ENCODE peak calls at places on chromosomes 16 and 17, in four cellular contexts. One of them, this sample, is unnamed. For H3K36me3 and H3K27me3, the result is how much of the 10 kb centered on the place peaks cover.

GRCh38 chr16:85328665-85329058 is 216.4 kb upstream of the CIBAR2 start:
- DNase-seq in heart left ventricle: peak
- DNase-seq in tibial artery: no peak
- DNase-seq in left ventricle myocardium inferior: no peak
- DNase-seq in this sample: no peak

GRCh38 chr17:72950236-72950931 is 142.1 kb downstream of the SLC39A11 start:
- DNase-seq in heart left ventricle: no peak
- DNase-seq in left ventricle myocardium inferior: no peak
- DNase-seq in tibial artery: no peak
- DNase-seq in this sample: no peak

GRCh38 chr17:39097159-39097519 is 54.3 kb downstream of the PLXDC1 start:
- DNase-seq in tibial artery: no peak
- DNase-seq in heart left ventricle: no peak
- DNase-seq in left ventricle myocardium inferior: no peak
- DNase-seq in this sample: no peak

GRCh38 chr16:31118223-31119155 is 1.0 kb downstream of the KAT8 start:
- DNase-seq in left ventricle myocardium inferior: no peak
- DNase-seq in tibial artery: no peak
- DNase-seq in heart left ventricle: no peak
- DNase-seq in this sample: no peak

GRCh38 chr17:63405741-63406261 is 40.3 kb downstream of the CYB561 start:
- DNase-seq in left ventricle myocardium inferior: no peak
- DNase-seq in heart left ventricle: no peak
- DNase-seq in tibial artery: no peak
- DNase-seq in this sample: no peak

GRCh38 chr16:84024854-84025253 is 17.7 kb downstream of the SLC38A8 start:
- DNase-seq in left ventricle myocardium inferior: no peak
- DNase-seq in tibial artery: peak
- DNase-seq in heart left ventricle: no peak
- DNase-seq in this sample: no peak

GRCh38 chr17:57881143-57881542 is 31.3 kb upstream of the MRPS23 start:
- DNase-seq in heart left ventricle: no peak
- DNase-seq in left ventricle myocardium inferior: no peak
- DNase-seq in tibial artery: no peak
- DNase-seq in this sample: no peak

GRCh38 chr17:44318077-44318892 is 6.3 kb downstream of the SLC25A39 start:
- DNase-seq in heart left ventricle: no peak
- DNase-seq in left ventricle myocardium inferior: no peak
- DNase-seq in tibial artery: no peak
- DNase-seq in this sample: no peak

GRCh38 chr16:16105646-16106045 is 117.6 kb downstream of the ABCC6 start:
- DNase-seq in heart left ventricle: no peak
- DNase-seq in tibial artery: no peak
- DNase-seq in left ventricle myocardium inferior: no peak
- DNase-seq in this sample: no peak

GRCh38 chr17:72432881-72433280 is 312.1 kb downstream of the SOX9 start:
- DNase-seq in left ventricle myocardium inferior: no peak
- DNase-seq in heart left ventricle: no peak
- DNase-seq in tibial artery: no peak
- DNase-seq in this sample: no peak

GRCh38 chr17:70609566-70609965 is 440.2 kb downstream of the KCNJ2 start:
- DNase-seq in heart left ventricle: no peak
- DNase-seq in tibial artery: no peak
- DNase-seq in left ventricle myocardium inferior: no peak
- DNase-seq in this sample: no peak

GRCh38 chr17:14427914-14428639 is 127.2 kb downstream of the HS3ST3B1 start:
- DNase-seq in tibial artery: no peak
- DNase-seq in left ventricle myocardium inferior: no peak
- DNase-seq in heart left ventricle: no peak
- DNase-seq in this sample: no peak

GRCh38 chr16:82995927-82996441 is 369.2 kb downstream of the CDH13 start:
- DNase-seq in tibial artery: peak
- DNase-seq in left ventricle myocardium inferior: no peak
- DNase-seq in heart left ventricle: no peak
- DNase-seq in this sample: no peak

GRCh38 chr17:57747221-57748017 is 2.3 kb upstream of the CCDC182 start:
- DNase-seq in tibial artery: no peak
- DNase-seq in left ventricle myocardium inferior: no peak
- DNase-seq in heart left ventricle: no peak
- DNase-seq in this sample: no peak

DNA sequence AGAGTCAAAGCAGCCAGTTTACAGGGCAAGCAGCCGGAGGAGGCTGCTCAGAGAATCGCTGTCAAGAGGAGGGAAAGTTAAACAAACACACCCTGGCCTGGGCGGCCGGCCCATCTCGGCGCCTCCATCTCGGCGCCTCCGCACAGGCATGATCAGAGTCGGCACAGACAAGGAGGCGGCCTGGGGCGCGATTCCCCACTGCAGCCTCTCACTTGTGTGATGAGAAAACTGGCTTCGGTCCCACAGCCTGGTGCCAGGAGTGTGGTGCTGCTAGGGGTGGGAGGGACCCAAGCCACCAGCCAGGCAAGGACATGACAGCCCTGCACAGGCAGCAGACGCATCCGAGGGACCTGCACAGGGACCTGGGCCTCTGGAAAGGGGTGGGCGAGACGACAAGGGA is 17.7 kb downstream of the SLC38A10 start:
- DNase-seq in left ventricle myocardium inferior: peak
- DNase-seq in tibial artery: no peak
- DNase-seq in heart left ventricle: peak
- DNase-seq in this sample: peak
- H3K36me3 ChIP-seq in left ventricle myocardium inferior: half or more
- H3K36me3 ChIP-seq in tibial artery: under half
- H3K36me3 ChIP-seq in heart left ventricle: half or more
- H3K36me3 ChIP-seq in this sample: under half

DNA sequence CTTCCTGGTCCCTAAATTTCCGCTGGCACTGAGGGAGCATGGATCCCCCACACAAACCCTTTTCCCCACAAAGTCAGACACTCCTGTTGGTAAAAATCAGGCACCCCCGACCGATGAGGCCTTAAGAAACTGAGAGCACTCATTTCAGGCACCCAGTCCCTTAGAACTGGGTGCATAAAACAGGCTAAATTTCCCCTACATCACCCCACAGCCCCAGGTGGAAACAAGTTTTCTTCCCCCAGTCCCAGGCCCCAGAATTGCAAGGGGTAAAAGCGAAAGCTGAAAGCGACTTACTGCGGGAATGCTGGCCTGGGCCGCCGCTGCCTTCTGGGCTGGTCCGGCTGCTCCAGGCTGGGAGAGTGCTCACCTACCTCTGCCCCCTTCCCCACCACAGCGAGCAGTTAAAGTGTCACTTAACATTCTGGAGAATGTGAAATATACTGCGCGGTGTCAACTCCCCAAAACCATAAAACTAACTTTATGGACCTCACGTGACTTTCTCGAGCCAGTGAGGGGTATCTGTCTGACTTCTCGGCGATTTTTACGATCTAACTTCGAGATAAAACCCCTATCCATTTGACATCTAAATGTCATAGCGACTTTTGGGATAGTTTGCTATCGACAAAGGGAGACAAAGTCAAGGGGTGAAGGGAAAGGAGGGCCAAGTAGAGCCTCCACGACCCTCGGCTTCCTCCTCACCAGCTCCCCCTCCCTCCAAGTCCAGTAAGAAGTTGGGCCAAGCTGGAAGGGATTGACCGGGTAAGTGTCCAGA is at the start of gene HOXB3:
- DNase-seq in tibial artery: no peak
- DNase-seq in left ventricle myocardium inferior: no peak
- DNase-seq in heart left ventricle: no peak
- DNase-seq in this sample: no peak
- H3K27me3 ChIP-seq in tibial artery: under half
- H3K27me3 ChIP-seq in left ventricle myocardium inferior: half or more
- H3K27me3 ChIP-seq in heart left ventricle: half or more
- H3K27me3 ChIP-seq in this sample: under half

GRCh38 chr16:79768594-79768993 is 168.1 kb upstream of the MAF start:
- DNase-seq in heart left ventricle: no peak
- DNase-seq in tibial artery: no peak
- DNase-seq in left ventricle myocardium inferior: no peak
- DNase-seq in this sample: no peak
- H3K4me3 ChIP-seq in heart left ventricle: peak
- H3K4me3 ChIP-seq in tibial artery: peak
- H3K4me3 ChIP-seq in left ventricle myocardium inferior: peak
- H3K4me3 ChIP-seq in this sample: peak

DNA sequence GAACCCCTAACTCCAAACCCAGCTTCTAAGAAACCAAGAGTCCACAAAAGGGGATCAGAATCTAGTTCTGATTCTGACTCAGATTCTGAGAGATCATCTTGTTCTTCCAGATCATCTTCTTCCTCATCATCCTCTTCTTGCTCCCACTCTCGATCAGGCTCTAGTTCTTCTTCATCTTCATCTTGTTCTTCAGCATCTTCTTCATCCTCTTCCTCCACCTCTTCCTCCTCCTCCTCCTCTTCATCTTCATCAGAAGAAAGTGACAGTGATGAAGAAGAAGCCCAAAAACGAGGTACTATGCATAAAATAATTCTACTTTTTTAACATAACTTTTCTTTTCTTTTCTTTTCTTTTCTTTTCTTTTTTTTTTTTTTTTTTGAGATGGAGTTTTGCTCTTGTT is 129.9 kb upstream of the RBL2 start:
- DNase-seq in tibial artery: no peak
- DNase-seq in left ventricle myocardium inferior: no peak
- DNase-seq in heart left ventricle: no peak
- DNase-seq in this sample: no peak
- H3K36me3 ChIP-seq in tibial artery: half or more
- H3K36me3 ChIP-seq in left ventricle myocardium inferior: half or more
- H3K36me3 ChIP-seq in heart left ventricle: half or more
- H3K36me3 ChIP-seq in this sample: half or more

GRCh38 chr17:48647964-48648245 is 21.7 kb upstream of the HOXB9 start:
- DNase-seq in heart left ventricle: no peak
- DNase-seq in left ventricle myocardium inferior: no peak
- DNase-seq in tibial artery: no peak
- DNase-seq in this sample: no peak
- H3K27me3 ChIP-seq in heart left ventricle: half or more
- H3K27me3 ChIP-seq in left ventricle myocardium inferior: half or more
- H3K27me3 ChIP-seq in tibial artery: under half
- H3K27me3 ChIP-seq in this sample: under half

DNA sequence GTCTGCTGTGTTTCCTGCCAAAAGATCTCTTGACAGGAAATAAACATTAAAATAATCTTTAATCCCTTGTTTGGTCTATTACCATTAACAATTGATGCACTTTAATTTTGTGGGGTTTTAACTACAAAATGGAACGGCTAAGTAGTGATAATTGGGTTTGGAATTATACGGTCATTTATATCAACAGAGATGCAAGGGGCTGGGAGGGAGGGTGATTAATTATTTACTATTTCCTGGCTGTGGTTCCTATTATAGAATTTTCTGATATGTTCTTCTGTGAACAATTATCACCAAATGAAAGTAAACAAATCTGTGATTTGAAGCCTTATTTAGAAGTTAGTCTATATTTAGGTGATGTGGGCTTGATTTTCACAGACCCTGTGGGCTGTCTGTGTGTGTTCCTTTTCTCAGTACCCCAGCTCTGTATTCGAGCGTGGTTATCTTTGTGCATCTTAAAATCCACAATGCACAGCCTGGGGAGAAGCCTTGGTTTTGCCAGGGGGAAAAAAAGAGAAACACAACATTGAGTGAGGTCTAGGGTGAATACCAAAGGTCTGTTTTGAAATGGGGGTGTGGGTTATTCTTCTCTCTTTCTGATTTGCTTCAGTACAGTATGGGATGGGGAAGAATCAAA is 556.1 kb downstream of the WWOX start:
- DNase-seq in left ventricle myocardium inferior: no peak
- DNase-seq in heart left ventricle: no peak
- DNase-seq in tibial artery: no peak
- DNase-seq in this sample: no peak
- H3K4me3 ChIP-seq in left ventricle myocardium inferior: no peak
- H3K4me3 ChIP-seq in heart left ventricle: no peak
- H3K4me3 ChIP-seq in tibial artery: no peak
- H3K4me3 ChIP-seq in this sample: no peak

DNA sequence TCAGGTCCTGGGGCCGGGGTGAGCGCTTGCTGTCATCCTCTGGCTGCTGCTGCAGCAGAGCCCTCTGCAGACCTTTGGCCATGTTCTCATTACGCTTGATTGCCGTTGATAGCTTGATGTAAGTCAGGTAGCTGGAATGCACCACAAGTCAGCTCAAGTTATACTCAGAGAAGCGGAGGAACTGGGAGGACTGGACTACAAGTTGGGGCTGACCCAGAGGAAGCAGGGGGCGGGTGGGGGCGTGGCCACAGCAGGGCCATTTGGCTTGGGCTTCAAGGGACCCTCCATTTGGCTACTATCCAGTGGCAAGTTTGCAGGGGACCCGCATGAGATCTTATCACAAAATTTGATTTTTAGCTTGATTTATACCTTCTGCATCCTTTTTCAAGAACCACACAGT is 19.0 kb upstream of the EVPL start:
- DNase-seq in tibial artery: no peak
- DNase-seq in left ventricle myocardium inferior: no peak
- DNase-seq in heart left ventricle: no peak
- DNase-seq in this sample: no peak
- H3K36me3 ChIP-seq in tibial artery: half or more
- H3K36me3 ChIP-seq in left ventricle myocardium inferior: half or more
- H3K36me3 ChIP-seq in heart left ventricle: half or more
- H3K36me3 ChIP-seq in this sample: under half

This sample was measured in psoas muscle.